ENCODE peak calls at places on chromosomes 6 and 20, in nine cellular contexts. One of them, this sample, is unnamed.

GRCh38 chr6:71411882-71412281 is 123.3 kb downstream of the OGFRL1 start:
- DNase-seq in IMR-90: no peak
- DNase-seq in body of pancreas: no peak
- DNase-seq in astrocyte: no peak
- DNase-seq in suprapubic skin: no peak
- DNase-seq in heart left ventricle: no peak
- DNase-seq in HCT116: no peak
- DNase-seq in psoas muscle: no peak
- DNase-seq in transverse colon: no peak
- DNase-seq in this sample: no peak

GRCh38 chr6:106916891-106917290 is 57.6 kb downstream of the CD24 start:
- DNase-seq in IMR-90: no peak
- DNase-seq in body of pancreas: no peak
- DNase-seq in astrocyte: no peak
- DNase-seq in suprapubic skin: no peak
- DNase-seq in heart left ventricle: no peak
- DNase-seq in HCT116: no peak
- DNase-seq in psoas muscle: no peak
- DNase-seq in transverse colon: peak; percentile 20
- DNase-seq in this sample: no peak

GRCh38 chr6:27280064-27280539 is 32.0 kb downstream of the POM121L2 start:
- DNase-seq in IMR-90: peak; percentile 53
- DNase-seq in body of pancreas: peak; percentile 23
- DNase-seq in astrocyte: peak; percentile 17
- DNase-seq in suprapubic skin: no peak
- DNase-seq in heart left ventricle: no peak
- DNase-seq in HCT116: peak; percentile 45
- DNase-seq in psoas muscle: no peak
- DNase-seq in transverse colon: no peak
- DNase-seq in this sample: no peak

GRCh38 chr6:45843848-45844521 is 171.7 kb downstream of the CLIC5 start:
- DNase-seq in IMR-90: no peak
- DNase-seq in body of pancreas: no peak
- DNase-seq in astrocyte: peak; percentile 75
- DNase-seq in suprapubic skin: no peak
- DNase-seq in heart left ventricle: no peak
- DNase-seq in HCT116: no peak
- DNase-seq in psoas muscle: peak; percentile 49
- DNase-seq in transverse colon: no peak
- DNase-seq in this sample: no peak

GRCh38 chr6:3750324-3751018 is 1.0 kb downstream of the PXDC1 start:
- DNase-seq in IMR-90: peak; percentile 72
- DNase-seq in body of pancreas: peak; percentile 76
- DNase-seq in astrocyte: peak; percentile 60
- DNase-seq in suprapubic skin: peak; percentile 96
- DNase-seq in heart left ventricle: peak; percentile 92
- DNase-seq in HCT116: no peak
- DNase-seq in psoas muscle: peak; percentile 92
- DNase-seq in transverse colon: peak; percentile 83
- DNase-seq in this sample: peak; percentile 87

GRCh38 chr20:40633123-40633850 is 55.7 kb downstream of the MAFB start:
- DNase-seq in IMR-90: no peak
- DNase-seq in body of pancreas: no peak
- DNase-seq in astrocyte: no peak
- DNase-seq in suprapubic skin: peak; percentile 62
- DNase-seq in heart left ventricle: no peak
- DNase-seq in HCT116: no peak
- DNase-seq in psoas muscle: no peak
- DNase-seq in transverse colon: no peak
- DNase-seq in this sample: no peak

GRCh38 chr20:64037498-64038213 is 1.7 kb downstream of the C20orf204 start:
- DNase-seq in IMR-90: no peak
- DNase-seq in body of pancreas: no peak
- DNase-seq in astrocyte: no peak
- DNase-seq in suprapubic skin: no peak
- DNase-seq in heart left ventricle: no peak
- DNase-seq in HCT116: no peak
- DNase-seq in psoas muscle: no peak
- DNase-seq in transverse colon: no peak
- DNase-seq in this sample: no peak

GRCh38 chr6:151071295-151071694 is 168.5 kb upstream of the AKAP12 start:
- DNase-seq in IMR-90: peak; percentile 91
- DNase-seq in body of pancreas: no peak
- DNase-seq in astrocyte: peak; percentile 95
- DNase-seq in suprapubic skin: no peak
- DNase-seq in heart left ventricle: peak; percentile 66
- DNase-seq in HCT116: no peak
- DNase-seq in psoas muscle: no peak
- DNase-seq in transverse colon: no peak
- DNase-seq in this sample: peak; percentile 61

GRCh38 chr6:1821188-1822183 is 211.8 kb downstream of the FOXC1 start:
- DNase-seq in IMR-90: peak; percentile 31
- DNase-seq in body of pancreas: no peak
- DNase-seq in astrocyte: peak; percentile 40
- DNase-seq in suprapubic skin: no peak
- DNase-seq in heart left ventricle: no peak
- DNase-seq in HCT116: no peak
- DNase-seq in psoas muscle: no peak
- DNase-seq in transverse colon: no peak
- DNase-seq in this sample: no peak

GRCh38 chr6:133553652-133554051 is 312.5 kb downstream of the EYA4 start:
- DNase-seq in IMR-90: peak; percentile 79
- DNase-seq in body of pancreas: peak; percentile 61
- DNase-seq in astrocyte: peak; percentile 27
- DNase-seq in suprapubic skin: no peak
- DNase-seq in heart left ventricle: no peak
- DNase-seq in HCT116: peak; percentile 56
- DNase-seq in psoas muscle: no peak
- DNase-seq in transverse colon: peak; percentile 10
- DNase-seq in this sample: peak; percentile 40

DNA sequence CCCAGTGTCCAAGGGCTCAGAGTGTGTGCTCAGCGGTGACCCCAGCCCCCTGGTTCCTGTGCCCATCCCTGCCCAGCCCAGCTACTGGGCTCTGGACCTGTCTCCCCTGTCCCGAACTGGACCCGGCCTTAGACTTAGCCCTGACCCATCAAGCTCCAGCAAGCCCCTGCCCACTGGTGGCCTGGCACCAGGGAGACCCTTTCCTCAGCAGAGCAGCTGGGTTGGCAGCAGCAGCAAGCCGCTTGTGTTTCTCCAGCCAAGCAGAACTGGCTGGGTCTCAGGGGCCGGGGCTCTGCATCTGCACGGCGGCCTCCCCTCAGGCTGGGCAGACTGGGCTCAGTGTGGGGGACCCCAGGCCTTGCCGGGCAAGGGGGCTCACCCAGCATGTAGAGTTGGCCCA is 801 bp downstream of the SPDEF start:
- DNase-seq in IMR-90: no peak
- DNase-seq in body of pancreas: no peak
- DNase-seq in astrocyte: no peak
- DNase-seq in suprapubic skin: no peak
- DNase-seq in heart left ventricle: no peak
- DNase-seq in HCT116: no peak
- DNase-seq in psoas muscle: no peak
- DNase-seq in transverse colon: no peak
- DNase-seq in this sample: no peak
- TF ChIP-seq CTCF in IMR-90: no peak
- TF ChIP-seq CTCF in body of pancreas: no peak
- TF ChIP-seq CTCF in astrocyte: no peak
- TF ChIP-seq CTCF in suprapubic skin: no peak
- TF ChIP-seq CTCF in heart left ventricle: no peak
- TF ChIP-seq CTCF in HCT116: no peak
- TF ChIP-seq CTCF in psoas muscle: no peak
- TF ChIP-seq CTCF in transverse colon: no peak
- TF ChIP-seq CTCF in this sample: no peak

DNA sequence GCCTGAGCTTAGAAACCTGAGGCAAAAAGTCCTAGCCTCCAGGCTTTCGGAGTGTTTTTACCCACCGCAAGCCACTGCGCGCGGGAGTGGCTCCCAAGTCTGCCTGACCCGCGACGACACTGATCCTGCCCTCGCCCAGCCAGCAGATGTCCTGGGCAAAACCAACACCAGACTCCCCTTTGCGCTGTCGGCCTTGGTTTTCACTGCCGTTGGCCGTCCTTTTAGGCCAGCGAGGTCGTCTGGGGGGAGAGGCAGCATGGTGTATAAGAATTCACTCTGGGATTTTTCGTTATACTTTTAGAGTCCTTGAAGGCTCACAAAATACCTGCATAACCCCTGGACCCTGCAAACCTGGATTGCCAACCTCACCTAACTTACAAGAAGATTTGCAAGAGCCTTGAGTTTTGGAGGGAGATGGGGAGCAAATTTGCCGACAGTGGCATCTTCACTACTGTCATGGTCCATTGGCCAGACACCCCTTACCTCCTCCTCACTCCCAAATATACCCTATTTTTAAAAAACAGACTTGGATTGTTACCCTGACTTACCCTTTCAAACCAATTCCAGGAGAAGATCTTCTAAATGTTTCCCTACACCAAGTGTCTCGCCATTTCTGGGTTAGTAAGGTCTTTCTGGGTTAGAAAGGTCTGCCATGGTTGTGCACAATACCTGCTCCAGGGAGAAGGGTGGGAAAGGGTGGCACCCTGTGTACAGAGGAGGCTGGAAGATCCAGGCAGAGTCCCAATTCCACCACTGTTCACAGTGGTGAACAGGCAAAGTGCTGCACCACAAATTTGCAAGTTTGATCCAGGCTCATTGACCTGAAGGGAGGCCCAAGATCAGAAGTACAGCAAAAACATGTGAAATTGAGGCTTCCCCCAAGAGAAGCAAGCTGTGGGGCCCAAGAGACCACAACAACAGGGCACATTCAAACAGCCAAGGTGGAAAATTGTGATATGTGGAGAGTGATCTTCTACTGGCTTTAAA is 4.4 kb downstream of the FOXA2 start:
- DNase-seq in IMR-90: no peak
- DNase-seq in body of pancreas: peak; percentile 66
- DNase-seq in astrocyte: no peak
- DNase-seq in suprapubic skin: no peak
- DNase-seq in heart left ventricle: no peak
- DNase-seq in HCT116: no peak
- DNase-seq in psoas muscle: no peak
- DNase-seq in transverse colon: no peak
- DNase-seq in this sample: no peak
- H3K27me3 ChIP-seq in IMR-90: peaks cover 87% of the 10 kb centered on the region
- H3K27me3 ChIP-seq in body of pancreas: no peaks in the 10 kb centered on the region
- H3K27me3 ChIP-seq in astrocyte: peaks cover 68% of the 10 kb centered on the region
- H3K27me3 ChIP-seq in suprapubic skin: peaks cover 100% of the 10 kb centered on the region
- H3K27me3 ChIP-seq in heart left ventricle: peaks cover 98% of the 10 kb centered on the region
- H3K27me3 ChIP-seq in HCT116: no peaks in the 10 kb centered on the region
- H3K27me3 ChIP-seq in psoas muscle: peaks cover 55% of the 10 kb centered on the region
- H3K27me3 ChIP-seq in transverse colon: peaks cover 99% of the 10 kb centered on the region
- H3K27me3 ChIP-seq in this sample: peaks cover 80% of the 10 kb centered on the region

DNA sequence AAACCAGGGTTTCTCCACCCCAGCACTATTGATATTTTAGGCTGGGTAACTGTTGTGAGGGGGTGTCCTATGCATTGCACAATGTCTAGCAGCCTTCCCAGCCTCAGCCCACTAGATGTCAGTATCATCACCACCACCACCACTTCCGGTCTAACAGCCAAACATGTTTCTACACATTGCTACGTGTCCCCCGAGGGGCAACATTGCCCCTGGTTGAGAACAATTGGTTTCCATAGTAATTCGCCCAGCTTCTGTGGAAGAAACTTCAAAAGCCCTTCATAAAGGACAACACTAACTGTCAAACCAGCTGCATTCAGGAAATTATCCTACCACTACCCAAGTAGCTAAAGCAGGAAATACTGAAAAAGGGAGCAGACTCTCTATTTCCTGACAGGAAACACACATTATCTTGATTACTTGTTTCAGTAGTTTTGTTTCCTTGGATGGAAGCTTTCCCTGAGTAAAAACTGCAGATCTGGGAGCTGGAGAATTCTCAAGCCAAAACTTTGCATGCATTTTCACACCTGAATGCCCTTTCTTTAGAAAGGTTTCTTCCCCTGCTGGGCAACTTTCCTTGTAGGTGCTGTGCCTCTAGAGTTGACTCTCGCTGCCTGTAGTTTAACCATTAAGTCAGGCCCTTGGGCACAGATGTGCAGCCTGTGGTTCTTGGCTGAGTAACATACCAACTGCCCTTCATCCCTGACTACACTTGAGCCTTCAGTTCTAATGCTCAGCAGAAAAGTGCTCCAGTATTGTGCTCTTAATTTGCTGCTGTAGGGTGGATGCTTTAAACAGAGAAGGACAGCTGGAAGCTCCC is 23.6 kb downstream of the PKHD1 start:
- DNase-seq in IMR-90: peak; percentile 30
- DNase-seq in body of pancreas: peak; percentile 50
- DNase-seq in astrocyte: no peak
- DNase-seq in suprapubic skin: no peak
- DNase-seq in heart left ventricle: peak; percentile 30
- DNase-seq in HCT116: peak; percentile 35
- DNase-seq in psoas muscle: peak; percentile 57
- DNase-seq in transverse colon: peak; percentile 56
- DNase-seq in this sample: no peak
- H3K4me3 ChIP-seq in IMR-90: no peak overlapping the region
- H3K4me3 ChIP-seq in body of pancreas: no peak overlapping the region
- H3K4me3 ChIP-seq in astrocyte: no peak overlapping the region
- H3K4me3 ChIP-seq in suprapubic skin: no peak overlapping the region
- H3K4me3 ChIP-seq in heart left ventricle: no peak overlapping the region
- H3K4me3 ChIP-seq in HCT116: no peak overlapping the region
- H3K4me3 ChIP-seq in psoas muscle: peak overlapping the region; percentile 34
- H3K4me3 ChIP-seq in transverse colon: no peak overlapping the region
- H3K4me3 ChIP-seq in this sample: no peak overlapping the region

DNA sequence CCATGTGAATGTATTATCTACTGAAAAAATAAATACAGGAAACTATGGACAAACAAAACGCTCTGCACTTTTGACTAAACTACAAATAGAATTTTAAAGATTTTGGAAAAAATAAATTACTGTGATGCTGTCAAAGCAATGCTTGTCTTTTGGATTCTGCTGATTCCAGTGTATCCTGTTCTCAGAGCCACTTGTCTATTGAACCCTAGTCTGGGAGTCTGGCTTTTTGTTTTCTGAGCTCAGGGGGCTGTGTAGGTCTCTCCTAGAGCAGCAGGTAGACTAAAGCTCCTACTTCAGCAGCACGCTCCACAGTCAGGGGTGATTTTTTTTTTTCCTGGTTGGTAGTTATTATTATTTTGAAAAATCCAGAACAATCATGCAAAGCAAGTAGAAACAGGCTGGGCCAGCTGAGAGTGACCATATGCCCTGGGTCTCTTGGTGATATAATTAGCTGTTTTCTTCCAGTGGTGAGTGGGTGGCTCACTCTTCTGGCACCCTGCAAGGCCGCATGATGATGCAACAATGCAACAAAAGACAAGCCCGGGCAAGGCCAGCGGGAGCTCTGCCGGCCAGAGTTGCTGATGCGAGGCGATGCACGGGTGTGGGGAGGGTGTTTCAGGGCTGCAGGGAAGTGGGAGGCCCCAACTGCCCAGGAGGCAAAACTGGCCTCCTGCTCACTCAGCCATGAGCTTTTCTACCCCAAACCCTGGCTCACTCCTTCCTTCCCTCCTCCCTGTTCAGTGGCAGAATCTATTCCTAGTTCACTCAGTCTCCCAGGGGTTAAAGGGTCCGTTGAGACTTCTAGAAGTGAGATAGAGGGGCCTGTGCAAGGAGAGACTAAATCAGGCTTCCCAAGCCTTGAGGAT is 11.6 kb upstream of the CDKN1A start:
- DNase-seq in IMR-90: peak; percentile 96
- DNase-seq in body of pancreas: peak; percentile 81
- DNase-seq in astrocyte: peak; percentile 95
- DNase-seq in suprapubic skin: peak; percentile 86
- DNase-seq in heart left ventricle: peak; percentile 88
- DNase-seq in HCT116: peak; percentile 59
- DNase-seq in psoas muscle: peak; percentile 93
- DNase-seq in transverse colon: peak; percentile 65
- DNase-seq in this sample: peak; percentile 86
- TF ChIP-seq CTCF in IMR-90: no peak
- TF ChIP-seq CTCF in body of pancreas: no peak
- TF ChIP-seq CTCF in astrocyte: no peak
- TF ChIP-seq CTCF in suprapubic skin: no peak
- TF ChIP-seq CTCF in heart left ventricle: no peak
- TF ChIP-seq CTCF in HCT116: no peak
- TF ChIP-seq CTCF in psoas muscle: no peak
- TF ChIP-seq CTCF in transverse colon: no peak
- TF ChIP-seq CTCF in this sample: no peak